ENCODE peak calls at places on chromosomes 16 and 17, in nine cellular contexts. Y, C, M, D, B, Z, U, A and L are unnamed samples.
A peak's percentile ranks its signal among the peaks of the same experiment; 100 is the strongest.

GRCh38 chr16:10988164-10988803 is 43.9 kb downstream of the CLEC16A start:
- DNase-seq in Y (peak; percentile 28), C (no peak), M (no peak), D (no peak), B (no peak), Z (no peak), U (no peak), A (no peak), L (no peak)

GRCh38 chr16:50858376-50858775 is 116.5 kb downstream of the CYLD start:
- DNase-seq in Y (no peak), C (no peak), M (no peak), D (no peak), B (no peak), Z (no peak), U (no peak), A (no peak), L (no peak)

GRCh38 chr16:11560701-11561439 is 25.8 kb downstream of the LITAF start:
- DNase-seq in Y (no peak), C (no peak), M (no peak), D (peak; percentile 26), B (no peak), Z (no peak), U (no peak), A (peak; percentile 52), L (no peak)

GRCh38 chr17:80822700-80823410 is 168.8 kb upstream of the CHMP6 start:
- DNase-seq in Y (no peak), C (peak; percentile 55), M (no peak), D (no peak), B (no peak), Z (peak; percentile 57), U (peak; percentile 31), A (no peak), L (no peak)

GRCh38 chr16:71303938-71304337 is 14.7 kb upstream of the CMTR2 start:
- DNase-seq in Y (no peak), C (no peak), M (peak; percentile 4), D (no peak), B (no peak), Z (no peak), U (no peak), A (no peak), L (no peak)

GRCh38 chr17:79118924-79119323 is 44.3 kb downstream of the ENGASE start:
- DNase-seq in Y (no peak), C (no peak), M (no peak), D (no peak), B (no peak), Z (no peak), U (no peak), A (no peak), L (no peak)

GRCh38 chr17:34412965-34413441 is 50.0 kb upstream of the CCL1 start:
- DNase-seq in Y (no peak), C (no peak), M (peak; percentile 22), D (no peak), B (no peak), Z (no peak), U (no peak), A (no peak), L (no peak)

GRCh38 chr16:389317-389716 is 7.5 kb upstream of the PGAP6 start:
- DNase-seq in Y (no peak), C (no peak), M (no peak), D (no peak), B (no peak), Z (no peak), U (no peak), A (no peak), L (no peak)

GRCh38 chr16:1501630-1502029 is 8.5 kb downstream of the TELO2 start:
- DNase-seq in Y (no peak), C (no peak), M (no peak), D (no peak), B (no peak), Z (no peak), U (no peak), A (no peak), L (no peak)

GRCh38 chr16:7492122-7492521 is 159.5 kb downstream of the RBFOX1 start:
- DNase-seq in Y (no peak), C (no peak), M (no peak), D (no peak), B (no peak), Z (no peak), U (no peak), A (no peak), L (no peak)

GRCh38 chr16:67170948-67171649 is 761 bp downstream of the NOL3 start:
- DNase-seq in Y (peak; percentile 41), C (no peak), M (peak; percentile 41), D (no peak), B (no peak), Z (no peak), U (no peak), A (no peak), L (no peak)

GRCh38 chr17:45123930-45124796 is 8.2 kb downstream of the PLCD3 start:
- DNase-seq in Y (peak; percentile 95), C (no peak), M (peak; percentile 91), D (peak; percentile 82), B (peak; percentile 65), Z (peak; percentile 84), U (peak; percentile 76), A (peak; percentile 71), L (no peak)

GRCh38 chr16:89502319-89502843 is 5.8 kb upstream of the SPG7 start:
- DNase-seq in Y (peak; percentile 85), C (peak; percentile 29), M (no peak), D (peak; percentile 77), B (peak; percentile 86), Z (no peak), U (peak; percentile 85), A (no peak), L (no peak)

GRCh38 chr17:29084476-29085148 is 41.7 kb downstream of the PIPOX start:
- DNase-seq in Y (no peak), C (no peak), M (peak; percentile 55), D (peak; percentile 19), B (peak; percentile 40), Z (peak; percentile 83), U (no peak), A (no peak), L (no peak)

GRCh38 chr16:89791278-89791995 is 25.0 kb downstream of the FANCA start:
- DNase-seq in Y (no peak), C (no peak), M (no peak), D (no peak), B (no peak), Z (no peak), U (no peak), A (no peak), L (no peak)

GRCh38 chr16:27779719-27780161 is 229.8 kb downstream of the KATNIP start:
- DNase-seq in Y (peak; percentile 47), C (peak; percentile 17), M (peak; percentile 46), D (no peak), B (peak; percentile 28), Z (no peak), U (no peak), A (peak; percentile 64), L (peak; percentile 55)

GRCh38 chr16:70575376-70575775 is 51.8 kb downstream of the SF3B3 start:
- DNase-seq in Y (no peak), C (no peak), M (no peak), D (no peak), B (no peak), Z (no peak), U (no peak), A (no peak), L (peak; percentile 8)

GRCh38 chr16:77212736-77213541 is 13.7 kb downstream of the SYCE1L start:
- DNase-seq in Y (peak; percentile 78), C (peak; percentile 41), M (no peak), D (peak; percentile 75), B (peak; percentile 62), Z (peak; percentile 78), U (peak; percentile 79), A (peak; percentile 86), L (peak; percentile 71)
- H3K27ac ChIP-seq in Y (peak overlapping the region; percentile 94), C (peak overlapping the region; percentile 73), M (no peak overlapping the region), D (peak overlapping the region; percentile 77), B (peak overlapping the region; percentile 39), Z (peak overlapping the region; percentile 43), U (peak overlapping the region; percentile 75), A (peak overlapping the region; percentile 88), L (peak overlapping the region; percentile 10)

DNA sequence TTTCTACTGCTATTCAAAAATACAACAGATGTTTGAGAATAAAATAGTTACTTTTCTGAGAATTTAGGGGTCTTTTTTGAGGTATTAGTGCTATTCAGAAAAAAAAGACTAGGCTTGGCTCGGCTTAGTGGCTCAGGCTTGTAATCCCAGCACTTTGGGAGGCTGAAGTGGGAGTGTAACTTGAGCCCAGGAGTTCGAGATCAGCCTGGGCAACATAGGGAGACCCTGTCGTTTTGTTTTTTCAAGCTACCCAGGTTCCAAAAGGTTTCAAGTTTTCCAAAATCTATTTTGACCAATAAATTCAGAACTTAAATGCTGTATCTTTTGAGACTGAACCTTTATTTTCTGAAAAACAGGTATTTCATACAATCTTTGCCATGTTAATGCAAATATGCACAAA is 3.2 kb upstream of the ARL6IP1 start:
- DNase-seq in Y (no peak), C (no peak), M (no peak), D (no peak), B (no peak), Z (no peak), U (no peak), A (no peak), L (no peak)
- H3K4me3 ChIP-seq in Y (no peak overlapping the region), C (no peak overlapping the region), M (no peak overlapping the region), D (no peak overlapping the region), B (no peak overlapping the region), Z (no peak overlapping the region), U (no peak overlapping the region), A (no peak overlapping the region), L (no peak overlapping the region)

DNA sequence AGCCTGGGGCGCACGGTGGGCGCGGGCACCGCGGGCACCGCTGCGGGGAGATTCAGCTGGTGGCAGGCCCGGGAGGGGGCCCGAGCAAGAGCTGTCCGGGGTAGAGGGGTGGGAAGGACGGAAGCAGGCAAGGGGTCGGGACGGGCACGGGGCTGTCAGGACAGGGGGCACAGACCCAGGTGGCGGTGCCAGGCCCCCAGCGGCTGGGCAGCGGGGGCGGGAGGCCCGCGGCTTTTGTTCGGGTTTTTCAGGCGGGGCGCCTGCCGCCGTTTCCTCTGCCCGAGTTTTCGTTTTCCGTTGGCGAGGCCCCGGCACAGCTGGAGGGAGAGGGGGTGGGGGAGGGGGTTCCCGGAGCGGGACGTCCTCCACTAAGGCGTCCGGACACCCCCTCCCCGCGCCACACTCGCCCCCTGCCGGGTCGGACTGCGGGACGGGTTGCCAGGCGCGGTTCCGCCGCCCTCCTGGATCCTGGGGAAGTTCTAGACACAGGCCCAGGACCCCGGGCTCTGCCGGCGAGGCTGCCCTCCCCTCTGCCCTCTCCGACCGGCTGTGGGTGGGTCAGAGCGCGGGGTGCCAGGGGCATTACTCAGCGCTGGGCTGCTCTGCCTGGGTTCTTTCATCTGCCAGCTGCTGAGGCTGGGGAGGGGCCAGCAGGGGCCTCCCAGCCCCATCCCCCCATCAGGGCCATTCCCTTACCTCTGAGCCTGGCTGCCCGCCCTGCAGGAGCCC is 543 bp downstream of the ARHGAP23 start:
- DNase-seq in Y (peak; percentile 67), C (no peak), M (peak; percentile 46), D (peak; percentile 50), B (peak; percentile 44), Z (peak; percentile 83), U (no peak), A (peak; percentile 77), L (no peak)
- TF ChIP-seq POLR2A in Y (no peak), C (peak; percentile 43), M (no peak), D (no peak), B (no peak), Z (no peak), U (no peak), A (no peak), L (no peak)

DNA sequence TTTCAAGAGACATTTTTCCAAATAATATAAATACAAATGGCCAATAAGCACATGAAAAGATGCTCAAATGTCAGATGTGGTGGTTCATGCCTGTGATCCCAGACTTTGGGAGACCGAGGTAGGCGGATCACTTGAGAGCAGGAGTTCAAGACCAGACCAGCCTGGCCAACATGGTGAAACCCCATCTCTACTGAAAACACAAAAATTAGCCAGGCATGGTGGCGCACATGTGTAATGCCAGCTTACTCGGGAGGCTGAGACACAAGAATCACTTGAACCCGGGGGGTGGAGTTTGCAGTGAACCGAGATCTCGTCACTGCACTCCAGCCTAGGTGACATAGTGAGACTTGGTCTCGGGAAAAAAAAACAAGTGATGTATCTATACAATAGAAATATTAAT is 2.9 kb upstream of the GALK1 start:
- DNase-seq in Y (no peak), C (no peak), M (no peak), D (no peak), B (no peak), Z (peak; percentile 53), U (peak; percentile 26), A (peak; percentile 16), L (no peak)
- H3K27ac ChIP-seq in Y (no peak overlapping the region), C (no peak overlapping the region), M (no peak overlapping the region), D (no peak overlapping the region), B (no peak overlapping the region), Z (no peak overlapping the region), U (no peak overlapping the region), A (no peak overlapping the region), L (no peak overlapping the region)